ENCODE peak calls at places on chromosomes 7 and 10, in six cellular contexts. One of them, this sample, is unnamed.

GRCh38 chr7:157831901-157832810 is 495.4 kb downstream of the DNAJB6 start:
- DNase-seq in CD4-positive, alpha-beta T cell: no peak
- DNase-seq in SK-N-SH: no peak
- DNase-seq in neuronal stem cell: no peak
- DNase-seq in K562: no peak
- DNase-seq in right cardiac atrium: no peak
- DNase-seq in this sample: peak

GRCh38 chr7:30202671-30203070 is 67.9 kb downstream of the MTURN start:
- DNase-seq in CD4-positive, alpha-beta T cell: no peak
- DNase-seq in neuronal stem cell: no peak
- DNase-seq in SK-N-SH: no peak
- DNase-seq in right cardiac atrium: no peak
- DNase-seq in K562: no peak
- DNase-seq in this sample: no peak

GRCh38 chr7:122140918-122141317 is 3.1 kb downstream of the AASS start:
- DNase-seq in right cardiac atrium: no peak
- DNase-seq in neuronal stem cell: no peak
- DNase-seq in K562: no peak
- DNase-seq in SK-N-SH: no peak
- DNase-seq in CD4-positive, alpha-beta T cell: no peak
- DNase-seq in this sample: no peak

GRCh38 chr10:12934777-12935176 is 66.7 kb downstream of the CCDC3 start:
- DNase-seq in K562: no peak
- DNase-seq in SK-N-SH: no peak
- DNase-seq in CD4-positive, alpha-beta T cell: no peak
- DNase-seq in neuronal stem cell: no peak
- DNase-seq in right cardiac atrium: no peak
- DNase-seq in this sample: no peak

GRCh38 chr7:84612976-84613375 is 418.4 kb upstream of the SEMA3A start:
- DNase-seq in neuronal stem cell: no peak
- DNase-seq in K562: no peak
- DNase-seq in CD4-positive, alpha-beta T cell: no peak
- DNase-seq in SK-N-SH: no peak
- DNase-seq in right cardiac atrium: no peak
- DNase-seq in this sample: no peak

GRCh38 chr7:30664184-30664885 is 17.9 kb downstream of the CRHR2 start:
- DNase-seq in SK-N-SH: no peak
- DNase-seq in K562: no peak
- DNase-seq in neuronal stem cell: no peak
- DNase-seq in right cardiac atrium: no peak
- DNase-seq in CD4-positive, alpha-beta T cell: no peak
- DNase-seq in this sample: no peak

GRCh38 chr10:86798030-86798429 is 41.6 kb downstream of the BMPR1A start:
- DNase-seq in neuronal stem cell: no peak
- DNase-seq in SK-N-SH: no peak
- DNase-seq in CD4-positive, alpha-beta T cell: no peak
- DNase-seq in K562: no peak
- DNase-seq in right cardiac atrium: no peak
- DNase-seq in this sample: no peak

GRCh38 chr10:23437987-23438546 is 808 bp upstream of the OTUD1 start:
- DNase-seq in K562: no peak
- DNase-seq in right cardiac atrium: peak
- DNase-seq in SK-N-SH: no peak
- DNase-seq in neuronal stem cell: no peak
- DNase-seq in CD4-positive, alpha-beta T cell: no peak
- DNase-seq in this sample: no peak

GRCh38 chr7:141585592-141586510 is 34.6 kb downstream of the AGK start:
- DNase-seq in CD4-positive, alpha-beta T cell: no peak
- DNase-seq in right cardiac atrium: no peak
- DNase-seq in SK-N-SH: no peak
- DNase-seq in K562: no peak
- DNase-seq in neuronal stem cell: no peak
- DNase-seq in this sample: no peak

GRCh38 chr7:34879871-34880270 is 157.4 kb downstream of the DPY19L1 start:
- DNase-seq in neuronal stem cell: no peak
- DNase-seq in K562: no peak
- DNase-seq in CD4-positive, alpha-beta T cell: no peak
- DNase-seq in right cardiac atrium: no peak
- DNase-seq in SK-N-SH: no peak
- DNase-seq in this sample: no peak

GRCh38 chr10:36778600-36778999 is 346.8 kb upstream of the ANKRD30A start:
- DNase-seq in CD4-positive, alpha-beta T cell: no peak
- DNase-seq in right cardiac atrium: no peak
- DNase-seq in SK-N-SH: no peak
- DNase-seq in K562: no peak
- DNase-seq in neuronal stem cell: no peak
- DNase-seq in this sample: no peak

GRCh38 chr7:17497136-17497535 is 198.7 kb downstream of the AHR start:
- DNase-seq in neuronal stem cell: no peak
- DNase-seq in K562: no peak
- DNase-seq in SK-N-SH: no peak
- DNase-seq in CD4-positive, alpha-beta T cell: no peak
- DNase-seq in right cardiac atrium: no peak
- DNase-seq in this sample: no peak

GRCh38 chr7:117092801-117093200 is 139.5 kb downstream of the ST7 start:
- DNase-seq in SK-N-SH: no peak
- DNase-seq in right cardiac atrium: no peak
- DNase-seq in K562: no peak
- DNase-seq in CD4-positive, alpha-beta T cell: no peak
- DNase-seq in neuronal stem cell: no peak
- DNase-seq in this sample: no peak

GRCh38 chr7:151736403-151736909 is 140.5 kb downstream of the PRKAG2 start:
- DNase-seq in SK-N-SH: peak
- DNase-seq in K562: no peak
- DNase-seq in neuronal stem cell: peak
- DNase-seq in CD4-positive, alpha-beta T cell: no peak
- DNase-seq in right cardiac atrium: peak
- DNase-seq in this sample: no peak

GRCh38 chr7:105131890-105132289 is 117.9 kb downstream of the KMT2E start:
- DNase-seq in K562: no peak
- DNase-seq in right cardiac atrium: no peak
- DNase-seq in CD4-positive, alpha-beta T cell: no peak
- DNase-seq in neuronal stem cell: no peak
- DNase-seq in SK-N-SH: no peak
- DNase-seq in this sample: no peak

GRCh38 chr7:81260152-81260551 is 341.3 kb upstream of the SEMA3C start:
- DNase-seq in CD4-positive, alpha-beta T cell: no peak
- DNase-seq in right cardiac atrium: no peak
- DNase-seq in K562: no peak
- DNase-seq in SK-N-SH: no peak
- DNase-seq in neuronal stem cell: no peak
- DNase-seq in this sample: no peak

GRCh38 chr7:22732556-22733126 is 5.6 kb downstream of the IL6 start:
- DNase-seq in neuronal stem cell: no peak
- DNase-seq in K562: no peak
- DNase-seq in CD4-positive, alpha-beta T cell: no peak
- DNase-seq in SK-N-SH: no peak
- DNase-seq in right cardiac atrium: no peak
- DNase-seq in this sample: no peak

GRCh38 chr7:107023522-107024149 is 20.9 kb upstream of the PRKAR2B start:
- DNase-seq in SK-N-SH: no peak
- DNase-seq in CD4-positive, alpha-beta T cell: no peak
- DNase-seq in right cardiac atrium: no peak
- DNase-seq in K562: no peak
- DNase-seq in neuronal stem cell: no peak
- DNase-seq in this sample: no peak

GRCh38 chr7:151460474-151460855 is 20.5 kb upstream of the CRYGN start:
- DNase-seq in K562: no peak
- DNase-seq in right cardiac atrium: no peak
- DNase-seq in SK-N-SH: no peak
- DNase-seq in neuronal stem cell: no peak
- DNase-seq in CD4-positive, alpha-beta T cell: no peak
- DNase-seq in this sample: no peak

GRCh38 chr7:116284390-116284789 is 74.1 kb downstream of the TES start:
- DNase-seq in CD4-positive, alpha-beta T cell: no peak
- DNase-seq in SK-N-SH: no peak
- DNase-seq in right cardiac atrium: no peak
- DNase-seq in neuronal stem cell: no peak
- DNase-seq in K562: no peak
- DNase-seq in this sample: no peak

GRCh38 chr10:47058303-47058702 is 147.1 kb downstream of the PTPN20 start:
- DNase-seq in right cardiac atrium: no peak
- DNase-seq in SK-N-SH: no peak
- DNase-seq in neuronal stem cell: no peak
- DNase-seq in CD4-positive, alpha-beta T cell: no peak
- DNase-seq in K562: no peak
- DNase-seq in this sample: no peak

GRCh38 chr7:66331883-66332282 is 126.7 kb downstream of the TPST1 start:
- DNase-seq in CD4-positive, alpha-beta T cell: no peak
- DNase-seq in neuronal stem cell: no peak
- DNase-seq in K562: no peak
- DNase-seq in SK-N-SH: no peak
- DNase-seq in right cardiac atrium: no peak
- DNase-seq in this sample: no peak

GRCh38 chr10:10490187-10490980 is 527.3 kb upstream of the CELF2 start:
- DNase-seq in right cardiac atrium: no peak
- DNase-seq in SK-N-SH: no peak
- DNase-seq in CD4-positive, alpha-beta T cell: no peak
- DNase-seq in K562: no peak
- DNase-seq in neuronal stem cell: no peak
- DNase-seq in this sample: no peak

GRCh38 chr10:103921750-103922195 is 3.8 kb upstream of the STN1 start:
- DNase-seq in K562: peak
- DNase-seq in SK-N-SH: no peak
- DNase-seq in neuronal stem cell: no peak
- DNase-seq in right cardiac atrium: no peak
- DNase-seq in CD4-positive, alpha-beta T cell: no peak
- DNase-seq in this sample: peak

GRCh38 chr7:82319674-82320118 is 123.9 kb downstream of the CACNA2D1 start:
- DNase-seq in SK-N-SH: peak
- DNase-seq in right cardiac atrium: peak
- DNase-seq in neuronal stem cell: no peak
- DNase-seq in K562: no peak
- DNase-seq in CD4-positive, alpha-beta T cell: no peak
- DNase-seq in this sample: peak

GRCh38 chr10:54703086-54703485 is 97.9 kb downstream of the PCDH15 start:
- DNase-seq in right cardiac atrium: no peak
- DNase-seq in K562: no peak
- DNase-seq in CD4-positive, alpha-beta T cell: no peak
- DNase-seq in neuronal stem cell: no peak
- DNase-seq in SK-N-SH: no peak
- DNase-seq in this sample: no peak

GRCh38 chr10:72367301-72367970 is 12.7 kb upstream of the DNAJB12 start:
- DNase-seq in right cardiac atrium: no peak
- DNase-seq in CD4-positive, alpha-beta T cell: no peak
- DNase-seq in K562: no peak
- DNase-seq in SK-N-SH: no peak
- DNase-seq in neuronal stem cell: no peak
- DNase-seq in this sample: no peak

GRCh38 chr10:100124097-100124496 is 42.4 kb upstream of the CPN1 start:
- DNase-seq in SK-N-SH: no peak
- DNase-seq in right cardiac atrium: no peak
- DNase-seq in CD4-positive, alpha-beta T cell: no peak
- DNase-seq in K562: no peak
- DNase-seq in neuronal stem cell: no peak
- DNase-seq in this sample: no peak

GRCh38 chr10:79098596-79099015 is 29.8 kb downstream of the ZMIZ1 start:
- DNase-seq in right cardiac atrium: no peak
- DNase-seq in K562: no peak
- DNase-seq in neuronal stem cell: no peak
- DNase-seq in SK-N-SH: no peak
- DNase-seq in CD4-positive, alpha-beta T cell: no peak
- DNase-seq in this sample: no peak

GRCh38 chr10:21372651-21373410 is 152.7 kb downstream of the SKIDA1 start:
- DNase-seq in CD4-positive, alpha-beta T cell: peak
- DNase-seq in neuronal stem cell: no peak
- DNase-seq in SK-N-SH: peak
- DNase-seq in K562: peak
- DNase-seq in right cardiac atrium: peak
- DNase-seq in this sample: no peak

GRCh38 chr7:159107052-159107892 is 37.4 kb downstream of the VIPR2 start:
- DNase-seq in right cardiac atrium: peak
- DNase-seq in SK-N-SH: no peak
- DNase-seq in CD4-positive, alpha-beta T cell: no peak
- DNase-seq in K562: no peak
- DNase-seq in neuronal stem cell: no peak
- DNase-seq in this sample: no peak

GRCh38 chr7:129908181-129908580 is 44.6 kb downstream of the UBE2H start:
- DNase-seq in CD4-positive, alpha-beta T cell: no peak
- DNase-seq in SK-N-SH: no peak
- DNase-seq in neuronal stem cell: no peak
- DNase-seq in K562: no peak
- DNase-seq in right cardiac atrium: no peak
- DNase-seq in this sample: no peak

GRCh38 chr10:75294518-75294865 is 58.7 kb upstream of the COMTD1 start:
- DNase-seq in right cardiac atrium: peak
- DNase-seq in K562: peak
- DNase-seq in SK-N-SH: peak
- DNase-seq in neuronal stem cell: no peak
- DNase-seq in CD4-positive, alpha-beta T cell: no peak
- DNase-seq in this sample: no peak

GRCh38 chr10:124681626-124682552 is 62.3 kb downstream of the FAM53B start:
- DNase-seq in right cardiac atrium: peak
- DNase-seq in SK-N-SH: no peak
- DNase-seq in neuronal stem cell: no peak
- DNase-seq in K562: no peak
- DNase-seq in CD4-positive, alpha-beta T cell: no peak
- DNase-seq in this sample: no peak
- H3K27ac ChIP-seq in right cardiac atrium: no peak
- H3K27ac ChIP-seq in SK-N-SH: no peak
- H3K27ac ChIP-seq in neuronal stem cell: no peak
- H3K27ac ChIP-seq in K562: no peak
- H3K27ac ChIP-seq in CD4-positive, alpha-beta T cell: no peak
- H3K27ac ChIP-seq in this sample: peak

GRCh38 chr7:28983396-28984190 is 25.5 kb upstream of the TRIL start:
- DNase-seq in CD4-positive, alpha-beta T cell: no peak
- DNase-seq in SK-N-SH: peak
- DNase-seq in K562: no peak
- DNase-seq in neuronal stem cell: no peak
- DNase-seq in right cardiac atrium: no peak
- DNase-seq in this sample: no peak
- H3K27ac ChIP-seq in CD4-positive, alpha-beta T cell: no peak
- H3K27ac ChIP-seq in SK-N-SH: no peak
- H3K27ac ChIP-seq in K562: no peak
- H3K27ac ChIP-seq in neuronal stem cell: no peak
- H3K27ac ChIP-seq in right cardiac atrium: no peak
- H3K27ac ChIP-seq in this sample: no peak

GRCh38 chr7:39734605-39735004 is 111.2 kb downstream of the RALA start:
- DNase-seq in K562: no peak
- DNase-seq in CD4-positive, alpha-beta T cell: no peak
- DNase-seq in SK-N-SH: no peak
- DNase-seq in right cardiac atrium: no peak
- DNase-seq in neuronal stem cell: no peak
- DNase-seq in this sample: no peak
- H3K27ac ChIP-seq in K562: no peak
- H3K27ac ChIP-seq in CD4-positive, alpha-beta T cell: peak
- H3K27ac ChIP-seq in SK-N-SH: peak
- H3K27ac ChIP-seq in right cardiac atrium: no peak
- H3K27ac ChIP-seq in neuronal stem cell: no peak
- H3K27ac ChIP-seq in this sample: no peak

DNA sequence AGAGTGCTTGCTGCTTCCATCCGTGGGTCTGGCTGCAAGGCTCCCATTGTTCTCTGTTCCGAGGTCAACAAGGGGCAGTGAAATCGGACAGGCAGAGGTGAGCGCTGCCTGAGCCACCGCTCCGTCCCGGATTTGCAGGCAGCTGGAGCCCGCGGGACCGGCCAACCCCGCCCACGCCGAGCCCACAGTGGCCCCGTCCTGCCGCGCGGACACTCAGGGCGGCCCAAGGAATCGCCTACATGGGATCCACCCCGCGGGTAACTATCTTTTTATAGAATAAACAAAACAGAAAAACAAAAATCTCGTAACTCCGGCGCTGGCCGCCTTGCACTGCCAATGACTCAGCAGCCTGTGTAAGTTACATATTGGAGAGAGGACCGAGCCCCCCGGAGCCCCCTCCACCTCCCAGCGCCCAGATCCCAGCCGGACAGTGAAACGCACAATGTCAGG is 1.9 kb downstream of the BNIP3 start:
- DNase-seq in K562: peak
- DNase-seq in CD4-positive, alpha-beta T cell: no peak
- DNase-seq in right cardiac atrium: peak
- DNase-seq in SK-N-SH: peak
- DNase-seq in neuronal stem cell: no peak
- DNase-seq in this sample: no peak
- H3K27ac ChIP-seq in K562: peak
- H3K27ac ChIP-seq in CD4-positive, alpha-beta T cell: peak
- H3K27ac ChIP-seq in right cardiac atrium: no peak
- H3K27ac ChIP-seq in SK-N-SH: no peak
- H3K27ac ChIP-seq in neuronal stem cell: no peak
- H3K27ac ChIP-seq in this sample: peak